ENCODE peak calls at places on chromosomes 3 and 15, in seven cellular contexts. O is OCI-LY7, S is HCT116, A is GM23338, B is SK-N-SH, R is MM.1S, P is PC-3. G is an unnamed sample.

GRCh38 chr3:73028803-73029202 is 32.2 kb downstream of the PPP4R2 start:
- DNase-seq in O (no peak), S (no peak), A (no peak), B (no peak), R (no peak), P (no peak), G (no peak)

GRCh38 chr3:37980477-37981347 is 9.9 kb upstream of the VILL start:
- DNase-seq in O (no peak), S (no peak), A (no peak), B (no peak), R (no peak), P (no peak), G (no peak)

GRCh38 chr15:68383161-68384074 is 48.5 kb downstream of the ITGA11 start:
- DNase-seq in O (peak; percentile 63), S (peak; percentile 36), A (peak; percentile 77), B (peak; percentile 64), R (peak; percentile 42), P (peak; percentile 69), G (no peak)

GRCh38 chr15:59611277-59612260 is at the start of gene GCNT3:
- DNase-seq in O (no peak), S (peak; percentile 32), A (no peak), B (no peak), R (no peak), P (peak; percentile 70), G (no peak)

GRCh38 chr15:83380682-83381081 is 66.5 kb upstream of the SH3GL3 start:
- DNase-seq in O (peak; percentile 51), S (peak; percentile 69), A (peak; percentile 34), B (peak; percentile 64), R (peak; percentile 72), P (peak; percentile 78), G (peak; percentile 88)

GRCh38 chr3:196323723-196324122 is 5.7 kb upstream of the DYNLT2B start:
- DNase-seq in O (no peak), S (no peak), A (peak; percentile 71), B (peak; percentile 61), R (no peak), P (no peak), G (no peak)

GRCh38 chr3:45781841-45782240 is 14.5 kb downstream of the SLC6A20 start:
- DNase-seq in O (no peak), S (no peak), A (no peak), B (no peak), R (no peak), P (no peak), G (no peak)

GRCh38 chr3:195172285-195172684 is 98.7 kb downstream of the XXYLT1 start:
- DNase-seq in O (no peak), S (no peak), A (no peak), B (no peak), R (no peak), P (no peak), G (no peak)

GRCh38 chr15:70584838-70585706 is 178.3 kb downstream of the UACA start:
- DNase-seq in O (no peak), S (peak; percentile 38), A (peak; percentile 85), B (peak; percentile 74), R (no peak), P (peak; percentile 78), G (peak; percentile 71)

GRCh38 chr15:74725241-74725774 is at the start of gene CYP1A1:
- DNase-seq in O (no peak), S (no peak), A (peak; percentile 68), B (peak; percentile 69), R (no peak), P (peak; percentile 39), G (peak; percentile 42)

GRCh38 chr3:66428733-66429132 is 72.1 kb downstream of the LRIG1 start:
- DNase-seq in O (no peak), S (no peak), A (no peak), B (peak; percentile 62), R (no peak), P (peak; percentile 84), G (no peak)

GRCh38 chr15:69557340-69558137 is 104.9 kb downstream of the RPLP1 start:
- DNase-seq in O (no peak), S (peak; percentile 55), A (no peak), B (no peak), R (no peak), P (peak; percentile 97), G (peak; percentile 95)

GRCh38 chr3:46991406-46992165 is 12.1 kb downstream of the NBEAL2 start:
- DNase-seq in O (no peak), S (no peak), A (no peak), B (no peak), R (no peak), P (no peak), G (no peak)

DNA sequence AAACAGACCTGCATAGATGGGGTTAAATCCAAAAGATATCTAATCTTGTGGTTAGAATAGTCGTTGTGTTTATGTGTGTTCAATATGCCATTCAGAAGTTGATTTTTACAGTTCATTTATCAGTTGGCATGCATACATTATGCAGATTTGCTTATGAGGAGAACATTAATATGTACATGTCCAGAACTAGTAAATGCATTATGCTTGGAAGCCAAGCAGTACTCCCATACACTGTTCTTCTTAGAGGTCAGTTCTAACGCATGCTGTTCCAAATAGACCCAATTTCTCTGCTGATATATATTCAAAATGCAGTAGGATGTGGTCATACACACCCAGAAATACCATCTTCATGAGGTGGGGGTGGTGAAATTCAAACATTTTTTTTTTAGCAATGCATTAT is 955 bp downstream of the FGF12 start:
- DNase-seq in O (no peak), S (no peak), A (no peak), B (no peak), R (no peak), P (no peak), G (no peak)
- H3K4me3 ChIP-seq in O (no peak overlapping the region), S (no peak overlapping the region), A (peak overlapping the region; percentile 74), B (no peak overlapping the region), R (no peak overlapping the region), P (no peak overlapping the region), G (no peak overlapping the region)

DNA sequence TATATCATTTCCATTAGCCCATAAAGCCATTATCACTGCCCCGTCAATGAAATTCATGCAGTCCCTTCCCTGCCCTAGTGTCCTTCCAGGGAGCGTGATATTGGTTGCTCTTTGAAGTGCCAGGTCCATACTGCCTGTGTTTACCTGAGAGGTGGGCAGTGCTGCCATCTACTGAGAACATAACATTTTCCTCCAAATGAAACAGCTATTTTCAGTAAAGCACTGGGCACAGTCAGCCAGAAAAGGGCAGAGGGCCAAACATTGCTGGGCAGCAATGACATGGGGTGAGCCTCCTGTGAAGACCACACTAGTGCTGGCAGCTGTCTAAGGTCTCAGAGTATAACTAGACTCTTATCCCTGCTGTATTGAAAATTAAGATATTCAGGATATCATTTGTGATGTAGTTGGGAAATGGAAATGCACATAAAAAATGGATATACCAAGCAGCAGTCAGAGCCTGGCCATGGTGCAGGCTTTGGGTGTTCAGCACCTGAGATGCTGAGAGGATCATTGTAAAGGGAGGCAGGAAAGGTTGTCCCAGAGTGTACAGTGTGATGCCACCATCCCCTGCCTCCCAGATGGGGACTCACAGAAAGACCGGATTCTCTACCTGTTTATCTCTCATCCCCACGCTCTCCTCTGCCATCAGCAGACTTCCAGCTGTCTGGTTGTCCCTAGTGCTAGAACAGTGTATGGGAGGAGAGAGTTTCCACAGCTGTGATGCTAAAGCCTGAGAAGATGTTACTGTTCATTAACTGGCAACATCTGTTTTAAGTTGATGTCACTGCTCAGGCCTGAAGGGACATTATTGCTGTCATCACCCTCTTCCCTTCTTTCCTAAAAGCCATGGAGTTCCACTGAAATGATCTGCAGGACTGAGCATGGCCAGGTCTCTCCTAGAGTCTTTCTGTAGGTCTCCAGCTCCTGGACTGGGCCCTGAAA is 108.8 kb downstream of the ARNT2 start:
- DNase-seq in O (peak; percentile 3), S (peak; percentile 6), A (peak; percentile 19), B (peak; percentile 18), R (peak; percentile 21), P (peak; percentile 50), G (no peak)
- H3K9me2 ChIP-seq in O (no peaks in the 10 kb centered on the region), S (no peaks in the 10 kb centered on the region), A (peaks cover 7% of the 10 kb centered on the region), B (no peaks in the 10 kb centered on the region), R (no peaks in the 10 kb centered on the region), P (no peaks in the 10 kb centered on the region), G (no peaks in the 10 kb centered on the region)

GRCh38 chr3:126476166-126476975 is 680 bp upstream of the ZXDC start:
- DNase-seq in O (no peak), S (peak; percentile 54), A (peak; percentile 78), B (no peak), R (no peak), P (peak; percentile 26), G (peak; percentile 74)

GRCh38 chr3:126473292-126474168 is 2.2 kb downstream of the ZXDC start:
- DNase-seq in O (peak; percentile 7), S (no peak), A (no peak), B (no peak), R (no peak), P (peak; percentile 22), G (no peak)

GRCh38 chr3:126474498-126475410 is 937 bp downstream of the ZXDC start:
- DNase-seq in O (peak; percentile 52), S (peak; percentile 16), A (peak; percentile 65), B (peak; percentile 69), R (peak; percentile 69), P (peak; percentile 7), G (no peak)

GRCh38 chr3:126476976-126477330 is 1.3 kb upstream of the ZXDC start:
- DNase-seq in O (no peak), S (no peak), A (peak; percentile 50), B (no peak), R (no peak), P (no peak), G (no peak)

GRCh38 chr3:126475411-126476114 is at the start of gene ZXDC:
- DNase-seq in O (peak; percentile 94), S (peak; percentile 85), A (peak; percentile 89), B (peak; percentile 100), R (peak; percentile 97), P (peak; percentile 91), G (peak; percentile 77)
- TF ChIP-seq CTCF in O (peak; percentile 45), S (no peak), A (peak; percentile 50), B (peak; percentile 21), R (peak; percentile 30), P (no peak), G (no peak)

GRCh38 chr3:86990734-86991481 is at the start of gene VGLL3:
- DNase-seq in O (no peak), S (no peak), A (peak; percentile 94), B (peak; percentile 42), R (peak; percentile 50), P (peak; percentile 55), G (peak; percentile 62)

GRCh38 chr3:86991482-86991815 is 500 bp upstream of the VGLL3 start:
- DNase-seq in O (no peak), S (no peak), A (no peak), B (no peak), R (no peak), P (no peak), G (no peak)

GRCh38 chr3:86988986-86989385 is 2.0 kb downstream of the VGLL3 start:
- DNase-seq in O (no peak), S (no peak), A (no peak), B (no peak), R (no peak), P (no peak), G (no peak)

GRCh38 chr3:86989611-86990010 is 1.3 kb downstream of the VGLL3 start:
- DNase-seq in O (no peak), S (no peak), A (no peak), B (no peak), R (no peak), P (no peak), G (no peak)

DNA sequence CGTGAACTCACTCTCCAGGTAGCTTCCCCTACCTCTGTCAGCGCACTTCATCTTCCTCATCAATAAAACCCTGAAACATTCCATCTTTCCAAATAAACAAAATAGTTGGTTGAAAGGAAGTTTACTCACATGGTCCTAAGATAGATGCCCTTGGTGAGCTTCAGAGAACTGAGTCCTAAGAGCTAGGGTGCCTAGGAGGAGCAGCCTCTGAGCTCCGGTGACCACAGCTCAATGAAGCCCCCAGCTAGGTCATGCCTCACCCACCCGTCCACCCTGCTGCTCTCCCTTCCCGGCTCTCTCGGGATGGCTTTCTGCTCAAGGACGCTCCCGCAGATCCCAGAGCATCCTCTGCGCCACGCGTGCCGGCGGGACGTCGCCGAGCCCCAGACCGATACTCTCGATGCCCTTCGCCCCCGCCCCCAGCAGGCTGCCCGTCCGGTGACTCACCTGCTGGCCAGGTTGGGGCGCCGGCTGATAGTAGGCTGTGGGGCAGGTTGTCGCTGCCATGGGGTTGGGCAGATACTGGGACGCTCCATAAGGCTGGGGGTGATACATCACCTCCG is 697 bp downstream of the VGLL3 start:
- DNase-seq in O (no peak), S (no peak), A (peak; percentile 70), B (peak; percentile 19), R (peak; percentile 14), P (peak; percentile 62), G (peak; percentile 75)
- H3K4me3 ChIP-seq in O (no peak overlapping the region), S (peak overlapping the region; percentile 37), A (peak overlapping the region; percentile 72), B (peak overlapping the region; percentile 38), R (peak overlapping the region; percentile 68), P (peak overlapping the region; percentile 85), G (peak overlapping the region; percentile 67)

G was measured in PC-9.